ENCODE peak calls at places on chromosomes 11 and 22, in five cellular contexts. I, C, Z, H and K are unnamed samples. For H3K4me1, the result is how much of the 10 kb centered on the place peaks cover.

GRCh38 chr11:118488480-118489109 is 38.7 kb upstream of the TTC36 start:
- DNase-seq in I (peak), C (peak), Z (peak), H (peak), K (peak)

GRCh38 chr11:132821027-132821426 is 711.3 kb downstream of the OPCML start:
- DNase-seq in I (no peak), H (no peak), C (no peak), Z (no peak), K (no peak)

GRCh38 chr11:94828088-94828487 is 59.9 kb downstream of the AMOTL1 start:
- DNase-seq in I (no peak), C (no peak), H (no peak), Z (no peak), K (no peak)

GRCh38 chr11:22456993-22457748 is 119.0 kb downstream of the SLC17A6 start:
- DNase-seq in C (peak), I (no peak), Z (peak), H (no peak), K (no peak)

GRCh38 chr22:35580351-35581022 is 36.6 kb downstream of the MB start:
- DNase-seq in Z (no peak), C (no peak), I (no peak), H (peak), K (no peak)

GRCh38 chr22:47161631-47162030 is 399.2 kb downstream of the TBC1D22A start:
- DNase-seq in I (no peak), H (no peak), C (no peak), Z (peak), K (no peak)

GRCh38 chr11:119157088-119157487 is 8.2 kb downstream of the ABCG4 start:
- DNase-seq in I (peak), C (no peak), Z (no peak), H (no peak), K (no peak)

GRCh38 chr11:44143987-44144909 is 48.8 kb downstream of the EXT2 start:
- DNase-seq in H (no peak), Z (no peak), C (no peak), I (no peak), K (no peak)

GRCh38 chr22:49305215-49305965 is 522.3 kb downstream of the BRD1 start:
- DNase-seq in Z (peak), H (peak), I (peak), C (peak), K (peak)

GRCh38 chr11:96943970-96944369 is 554.2 kb downstream of the JRKL start:
- DNase-seq in C (no peak), I (no peak), H (no peak), Z (peak), K (no peak)

GRCh38 chr11:704189-704798 is 1.7 kb upstream of the EPS8L2 start:
- DNase-seq in C (no peak), H (no peak), I (no peak), Z (no peak), K (no peak)

GRCh38 chr11:35676611-35676965 is 14.0 kb downstream of the TRIM44 start:
- DNase-seq in C (no peak), H (no peak), Z (no peak), I (no peak), K (no peak)

GRCh38 chr11:64449381-64450167 is 90.6 kb downstream of the RPS6KA4 start:
- DNase-seq in H (peak), Z (peak), C (peak), I (peak), K (peak)

GRCh38 chr11:132402056-132402684 is 1031.8 kb downstream of the NTM start:
- DNase-seq in Z (peak), H (peak), C (peak), I (no peak), K (peak)

GRCh38 chr22:28141614-28142013 is 222.6 kb upstream of the PITPNB start:
- DNase-seq in H (no peak), I (no peak), Z (no peak), C (no peak), K (no peak)

GRCh38 chr22:33706100-33706499 is 214.2 kb downstream of the LARGE1 start:
- DNase-seq in H (peak), C (peak), Z (no peak), I (no peak), K (no peak)

GRCh38 chr11:108235633-108236032 is 12.8 kb downstream of the ATM start:
- DNase-seq in I (no peak), Z (no peak), H (no peak), C (no peak), K (no peak)

GRCh38 chr11:105298630-105299029 is 159.1 kb upstream of the CARD18 start:
- DNase-seq in Z (no peak), I (no peak), H (no peak), C (no peak), K (no peak)

GRCh38 chr11:102581091-102581490 is 44.0 kb downstream of the MMP20 start:
- DNase-seq in H (no peak), C (no peak), Z (no peak), I (no peak), K (no peak)

GRCh38 chr22:25404556-25404922 is 159.9 kb upstream of the GRK3 start:
- DNase-seq in I (no peak), Z (no peak), H (no peak), C (peak), K (no peak)

GRCh38 chr22:20203142-20204099 is 52.6 kb upstream of the CCDC188 start:
- DNase-seq in H (no peak), I (peak), Z (no peak), C (peak), K (no peak)

GRCh38 chr11:119567667-119568582 is 145.0 kb upstream of the THY1 start:
- DNase-seq in H (peak), C (no peak), I (no peak), Z (peak), K (peak)

GRCh38 chr11:44174846-44175245 is 79.4 kb downstream of the EXT2 start:
- DNase-seq in H (no peak), I (no peak), Z (no peak), C (no peak), K (no peak)

GRCh38 chr11:104487035-104487775 is 323.3 kb upstream of the PDGFD start:
- DNase-seq in C (no peak), Z (no peak), I (no peak), H (no peak), K (no peak)

GRCh38 chr11:34417203-34417602 is 21.5 kb upstream of the CAT start:
- DNase-seq in I (no peak), C (no peak), H (no peak), Z (no peak), K (no peak)

GRCh38 chr11:107683807-107684206 is 28.0 kb downstream of the SLN start:
- DNase-seq in C (peak), Z (peak), H (no peak), I (no peak), K (no peak)

GRCh38 chr11:30586251-30587144 is at the start of gene MPPED2:
- DNase-seq in Z (peak), I (no peak), C (peak), H (peak), K (no peak)

GRCh38 chr11:112318193-112318592 is 57.5 kb upstream of the PLET1 start:
- DNase-seq in I (no peak), C (no peak), Z (peak), H (no peak), K (no peak)

GRCh38 chr22:19115628-19116027 is 6.6 kb downstream of the DGCR2 start:
- DNase-seq in H (no peak), C (no peak), I (no peak), Z (no peak), K (peak)

GRCh38 chr22:27984001-27984695 is 65.1 kb upstream of the PITPNB start:
- DNase-seq in C (no peak), Z (no peak), H (no peak), I (peak), K (no peak)

GRCh38 chr11:131978351-131978750 is 607.9 kb downstream of the NTM start:
- DNase-seq in I (no peak), H (no peak), C (no peak), Z (no peak), K (no peak)

GRCh38 chr11:121930004-121930965 is 185.7 kb downstream of the BLID start:
- DNase-seq in Z (peak), C (peak), I (no peak), H (no peak), K (peak)

DNA sequence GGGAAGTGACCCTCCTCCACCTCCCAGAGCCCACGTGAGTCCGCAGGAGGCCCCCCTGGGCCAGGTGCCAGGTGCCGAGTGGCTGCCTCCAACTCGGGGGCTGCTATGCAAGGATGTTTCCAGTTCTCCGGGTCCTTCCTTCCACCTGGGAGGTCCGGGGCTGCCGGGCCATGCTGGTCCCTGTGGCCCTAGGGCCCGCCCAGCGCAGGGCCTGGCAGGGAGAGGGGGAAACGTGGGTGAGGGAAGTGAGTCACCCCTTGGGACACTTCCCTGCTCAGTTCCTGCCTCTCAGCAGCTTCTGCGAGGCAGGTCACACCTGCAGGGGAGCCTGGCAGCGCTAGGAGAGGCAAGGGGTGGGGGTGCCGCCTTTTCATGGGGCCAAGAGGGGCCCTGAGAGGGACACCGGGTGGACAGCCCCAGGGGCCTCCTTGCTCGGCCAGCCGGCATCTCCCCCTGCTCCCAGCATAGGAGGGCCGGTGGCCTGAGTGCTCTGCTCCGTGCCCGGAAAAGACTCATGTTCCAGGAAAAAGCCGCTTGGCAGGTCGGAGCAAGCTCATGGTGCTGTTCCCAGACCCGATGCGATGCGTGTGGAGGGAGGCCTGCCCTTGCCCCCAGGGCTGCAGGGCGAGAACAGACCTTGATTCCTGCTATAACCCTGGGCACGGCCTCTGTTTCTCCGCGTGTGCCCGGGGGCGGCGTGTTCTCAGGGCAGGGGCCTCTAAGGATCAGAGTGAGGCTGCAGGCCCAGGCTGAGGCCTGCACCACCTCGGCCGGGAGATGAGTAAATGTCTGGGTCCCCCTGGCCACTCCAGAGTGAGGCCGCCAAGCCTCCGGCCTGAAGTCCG is 30.3 kb upstream of the WNT7B start:
- DNase-seq in Z (peak), I (peak), C (no peak), H (peak), K (peak)
- H3K4me1 ChIP-seq in Z (under half), I (half or more), C (under half), H (under half), K (under half)

DNA sequence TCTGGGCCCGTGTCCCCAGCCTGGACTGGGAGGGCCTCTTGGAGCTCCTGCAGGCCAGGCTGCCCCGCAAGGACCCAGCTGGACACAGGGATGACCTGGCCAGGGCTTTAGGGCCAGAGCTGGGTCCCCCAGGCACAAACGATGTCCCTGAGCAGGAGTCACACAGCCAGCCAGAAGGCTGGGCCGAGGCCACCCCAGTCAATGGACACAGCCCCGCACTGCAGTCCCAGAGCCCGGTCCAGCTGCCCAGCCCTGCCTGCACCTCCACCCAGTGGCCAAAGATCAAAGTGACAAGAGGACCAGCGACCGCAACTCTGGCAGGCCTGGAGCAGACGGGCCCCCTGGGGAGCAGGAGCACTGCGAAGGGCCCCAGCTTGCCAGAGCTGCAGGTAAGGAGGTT is 38.2 kb downstream of the TRIOBP start:
- DNase-seq in I (peak), C (peak), Z (no peak), H (no peak), K (peak)
- TF ChIP-seq CTCF in I (no peak), C (peak), Z (no peak), H (peak), K (peak)

GRCh38 chr11:16815047-16815767 is 76.8 kb downstream of the C11orf58 start:
- DNase-seq in C (no peak), H (peak), Z (peak), I (peak), K (no peak)

GRCh38 chr11:16814410-16815046 is 76.1 kb downstream of the C11orf58 start:
- DNase-seq in Z (no peak), H (no peak), C (no peak), I (no peak), K (no peak)

GRCh38 chr11:16818284-16818683 is 79.8 kb downstream of the C11orf58 start:
- DNase-seq in Z (no peak), I (no peak), H (no peak), C (no peak), K (no peak)

GRCh38 chr11:16816358-16817270 is 78.2 kb downstream of the C11orf58 start:
- DNase-seq in I (no peak), Z (no peak), C (no peak), H (no peak), K (no peak)

DNA sequence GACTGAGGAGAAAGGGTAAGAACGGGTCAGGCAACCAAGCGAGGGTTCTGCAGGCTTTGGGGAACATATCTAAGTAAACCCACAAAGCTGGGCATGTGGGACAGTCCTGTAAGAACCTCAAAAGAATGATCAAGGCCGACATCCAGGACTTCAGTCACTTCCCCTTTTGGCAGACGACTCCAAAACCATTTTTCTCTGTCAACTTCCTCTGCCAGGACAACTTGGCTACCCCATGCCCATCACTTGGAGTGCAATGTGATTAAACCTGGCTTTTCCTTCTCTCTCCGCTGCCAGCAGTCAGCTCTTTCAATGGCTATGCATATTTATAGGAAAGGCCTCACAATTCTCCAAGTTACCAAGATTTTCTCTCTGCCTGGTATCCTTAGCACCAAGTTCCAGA is 78.9 kb downstream of the C11orf58 start:
- DNase-seq in C (no peak), Z (no peak), I (no peak), H (no peak), K (no peak)
- H3K4me1 ChIP-seq in C (half or more), Z (under half), I (under half), H (under half), K (under half)

DNA sequence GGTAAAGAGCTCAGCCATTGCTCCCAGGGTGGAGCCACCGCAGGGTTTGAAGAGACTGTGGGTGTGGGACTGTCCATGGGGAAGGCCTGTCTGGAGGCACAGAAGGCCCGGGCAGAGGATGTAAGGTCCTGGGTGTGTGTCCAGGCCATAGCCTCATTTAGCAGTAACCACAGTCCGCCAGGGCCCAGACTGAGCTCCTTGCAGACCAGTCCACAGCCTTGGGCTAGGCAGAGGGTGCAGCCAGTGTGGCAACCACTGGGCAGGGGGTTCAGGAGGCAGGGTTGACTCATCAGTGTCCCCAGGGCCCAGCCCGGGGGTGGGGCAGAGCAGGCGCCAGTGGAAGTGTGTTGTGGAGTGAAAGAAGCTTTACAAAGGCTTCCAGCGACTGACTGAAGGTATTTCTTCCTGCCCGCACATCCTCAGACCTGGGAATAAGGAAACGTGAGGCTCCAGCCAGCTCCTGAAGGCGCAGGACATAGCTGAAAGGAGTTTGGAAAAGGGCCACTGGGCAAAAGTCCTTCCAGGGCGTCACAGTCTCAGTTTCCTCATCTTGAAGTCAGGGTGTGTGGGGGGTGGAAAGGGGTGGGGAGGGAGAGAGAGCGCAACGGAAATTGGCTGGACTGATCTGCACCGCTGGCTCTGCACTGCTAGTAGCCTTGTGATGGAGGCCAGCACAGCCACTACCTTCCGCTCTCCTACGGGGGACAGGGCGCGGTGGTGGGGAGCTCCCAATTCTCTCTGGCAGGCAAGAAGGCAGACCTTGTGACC is 27.8 kb upstream of the WNT11 start:
- DNase-seq in I (no peak), Z (peak), H (peak), C (peak), K (no peak)
- TF ChIP-seq CTCF in I (no peak), Z (no peak), H (peak), C (no peak), K (no peak)

DNA sequence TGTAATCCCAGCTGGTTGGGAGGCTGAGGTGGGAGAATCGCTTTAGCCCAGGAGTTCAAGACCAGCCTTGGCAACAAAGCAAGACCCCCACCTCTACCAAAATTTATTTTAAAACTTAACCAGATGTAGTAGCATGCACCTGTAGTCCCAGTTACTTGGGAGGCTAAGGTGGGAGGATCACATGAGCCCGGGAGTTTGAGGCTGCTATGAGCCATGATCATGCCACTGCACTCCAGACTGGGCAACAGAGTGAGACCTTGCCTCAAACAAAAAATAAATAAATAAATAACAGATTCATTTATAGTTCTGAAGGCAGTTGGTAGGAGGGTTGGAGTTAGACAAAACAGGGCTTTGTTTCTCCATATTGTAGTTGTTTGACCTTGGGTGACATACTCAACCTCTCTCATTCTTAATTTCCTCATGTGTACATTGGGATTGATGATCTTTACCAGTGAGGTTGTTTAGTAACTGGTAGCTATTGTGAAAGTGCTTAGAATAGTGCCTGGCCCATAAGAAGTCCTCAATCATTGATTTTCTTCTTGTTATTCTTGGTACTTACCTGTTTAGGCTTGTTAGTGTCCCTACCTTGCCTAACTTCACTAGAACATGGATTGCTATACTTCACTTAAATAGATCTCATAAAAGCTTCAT is 79.1 kb downstream of the EMSY start:
- DNase-seq in Z (no peak), H (no peak), I (no peak), C (no peak), K (no peak)
- H3K4me1 ChIP-seq in Z (under half), H (under half), I (under half), C (under half), K (under half)

GRCh38 chr11:1825039-1825740 is 9.6 kb upstream of the SYT8 start:
- DNase-seq in H (no peak), I (peak), Z (no peak), C (peak), K (peak)
- TF ChIP-seq CTCF in H (peak), I (peak), Z (no peak), C (peak), K (peak)

DNA sequence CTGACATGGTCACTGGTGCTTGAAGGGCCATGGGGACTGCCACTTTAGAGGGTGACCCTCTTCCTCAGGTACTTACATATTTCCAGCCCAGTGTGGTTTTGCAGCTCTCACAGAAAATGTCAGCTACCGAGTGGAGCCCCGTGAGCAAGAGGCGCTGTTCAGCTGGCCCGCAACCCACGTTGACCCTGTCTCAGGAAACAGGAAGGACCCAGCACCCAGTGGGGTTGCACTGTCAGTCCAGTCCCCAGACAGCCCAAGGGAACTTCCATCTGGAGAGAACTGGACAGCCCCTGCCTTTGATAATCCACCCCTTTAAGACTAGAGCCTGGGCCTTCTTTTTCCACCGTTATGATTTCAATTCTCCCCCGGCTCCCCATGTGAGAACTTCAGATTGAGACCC is 3.5 kb downstream of the YPEL4 start:
- DNase-seq in H (peak), C (no peak), Z (no peak), I (no peak), K (peak)
- H3K4me1 ChIP-seq in H (under half), C (half or more), Z (half or more), I (half or more), K (half or more)

DNA sequence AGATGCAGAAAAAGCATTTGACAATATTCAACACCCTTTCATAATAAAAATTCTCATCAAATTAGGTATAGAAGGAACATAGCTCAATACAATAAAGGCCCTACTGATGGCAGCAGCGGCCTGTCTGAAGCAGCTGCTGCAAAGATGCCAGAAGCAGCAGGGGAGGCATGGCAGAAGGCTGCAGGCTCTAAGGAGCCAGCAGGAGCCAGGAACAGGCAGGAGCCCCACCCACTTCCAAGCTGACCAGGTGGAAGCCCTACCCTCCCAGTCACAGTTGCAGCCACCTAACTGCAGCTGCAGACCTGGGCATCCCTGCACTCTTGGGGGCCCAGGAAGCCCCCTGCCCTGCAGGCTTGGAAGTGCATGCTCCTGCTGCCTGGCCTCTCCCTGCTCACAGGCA is 18.2 kb upstream of the OR6A2 start:
- DNase-seq in Z (peak), C (peak), I (no peak), H (no peak), K (no peak)
- TF ChIP-seq CTCF in Z (no peak), C (peak), I (no peak), H (no peak), K (no peak)

GRCh38 chr11:27161071-27161470 is 120.5 kb downstream of the BBOX1 start:
- DNase-seq in C (no peak), H (no peak), Z (no peak), I (no peak), K (no peak)
- H3K4me1 ChIP-seq in C (under half), H (under half), Z (under half), I (under half), K (under half)